ENCODE peak calls at places on chromosomes 13 and 19, in five cellular contexts. I is fibroblast of lung, D is kidney epithelial cell, G is cardiac fibroblast, F is thoracic aorta. C is an unnamed sample.

GRCh38 chr13:104586010-104586746 is 1520.0 kb upstream of the SLC10A2 start:
- DNase-seq in I (peak; percentile 95), G (peak; percentile 85), F (no peak), D (peak; percentile 37), C (no peak)

GRCh38 chr13:21427741-21428140 is 31.4 kb downstream of the ZDHHC20 start:
- DNase-seq in G (no peak), I (no peak), F (no peak), D (no peak), C (no peak)

GRCh38 chr19:7636691-7637373 is at the start of gene STXBP2:
- DNase-seq in D (no peak), F (no peak), I (no peak), G (peak; percentile 46), C (no peak)

GRCh38 chr19:32649751-32650150 is 25.2 kb downstream of the ANKRD27 start:
- DNase-seq in I (no peak), F (no peak), G (no peak), D (no peak), C (no peak)

GRCh38 chr13:109468123-109468522 is 318.3 kb downstream of the IRS2 start:
- DNase-seq in G (no peak), F (no peak), I (no peak), D (peak; percentile 14), C (no peak)

GRCh38 chr19:6947745-6948144 is 60.4 kb downstream of the ADGRE1 start:
- DNase-seq in F (no peak), I (peak; percentile 2), G (peak; percentile 32), D (no peak), C (peak; percentile 59)

GRCh38 chr19:27972291-27973040 is 1240.5 kb downstream of the UQCRFS1 start:
- DNase-seq in I (no peak), F (no peak), G (peak; percentile 7), D (peak; percentile 84), C (peak; percentile 74)

GRCh38 chr13:91133941-91134772 is 213.3 kb upstream of the MIR17HG start:
- DNase-seq in D (no peak), F (no peak), G (peak; percentile 76), I (peak; percentile 76), C (peak; percentile 44)

GRCh38 chr13:69108486-69108885 is 999.1 kb upstream of the ATXN8OS start:
- DNase-seq in F (no peak), I (no peak), G (no peak), D (no peak), C (no peak)

GRCh38 chr13:110641055-110642015 is 26.0 kb downstream of the NAXD start:
- DNase-seq in F (no peak), D (no peak), I (peak; percentile 39), G (peak; percentile 27), C (no peak)

GRCh38 chr13:77637583-77637982 is 59.9 kb upstream of the SLAIN1 start:
- DNase-seq in F (no peak), I (no peak), D (no peak), G (no peak), C (no peak)

GRCh38 chr19:51346742-51347141 is 4.8 kb upstream of the VSIG10L start:
- DNase-seq in D (no peak), F (no peak), I (no peak), G (no peak), C (no peak)

GRCh38 chr13:101218484-101218883 is 197.8 kb downstream of the NALCN start:
- DNase-seq in I (peak; percentile 12), G (no peak), F (no peak), D (no peak), C (no peak)

GRCh38 chr13:36998624-36999041 is 507 bp downstream of the ALG5 start:
- DNase-seq in I (no peak), D (no peak), F (no peak), G (no peak), C (peak; percentile 5)

GRCh38 chr13:110185696-110186095 is 121.3 kb downstream of the COL4A1 start:
- DNase-seq in I (no peak), F (no peak), D (no peak), G (no peak), C (peak; percentile 62)

GRCh38 chr19:5225486-5226345 is 114.9 kb downstream of the PTPRS start:
- DNase-seq in F (no peak), G (no peak), I (no peak), D (no peak), C (no peak)

GRCh38 chr19:46721269-46722003 is 4.5 kb upstream of the PRKD2 start:
- DNase-seq in F (no peak), D (no peak), I (no peak), G (no peak), C (no peak)

GRCh38 chr19:41351339-41352245 is 2.1 kb downstream of the TGFB1 start:
- DNase-seq in G (peak; percentile 63), F (no peak), D (no peak), I (no peak), C (peak; percentile 42)

GRCh38 chr13:98272549-98272948 is 95.5 kb upstream of the RNF113B start:
- DNase-seq in D (no peak), G (no peak), F (no peak), I (no peak), C (no peak)

GRCh38 chr13:32828711-32829110 is 187.5 kb upstream of the KL start:
- DNase-seq in I (no peak), G (no peak), D (no peak), F (no peak), C (no peak)

GRCh38 chr13:25768726-25769270 is 283.0 kb downstream of the SHISA2 start:
- DNase-seq in F (no peak), I (peak; percentile 79), D (no peak), G (peak; percentile 27), C (no peak)

GRCh38 chr19:28871099-28871725 is 341.7 kb downstream of the UQCRFS1 start:
- DNase-seq in I (no peak), D (no peak), F (no peak), G (no peak), C (no peak)

GRCh38 chr13:93416943-93417342 is 190.3 kb downstream of the GPC6 start:
- DNase-seq in D (no peak), F (no peak), G (no peak), I (no peak), C (no peak)

GRCh38 chr13:32142956-32143375 is 111.4 kb downstream of the FRY start:
- DNase-seq in D (peak; percentile 31), F (no peak), I (peak; percentile 36), G (peak; percentile 80), C (peak; percentile 90)

GRCh38 chr19:33784432-33784831 is 12.2 kb upstream of the KCTD15 start:
- DNase-seq in I (no peak), D (no peak), G (no peak), F (no peak), C (no peak)

GRCh38 chr13:97538193-97538592 is 104.2 kb downstream of the RAP2A start:
- DNase-seq in I (no peak), D (no peak), G (peak; percentile 71), F (no peak), C (no peak)

GRCh38 chr19:4326837-4327251 is 11.8 kb downstream of the STAP2 start:
- DNase-seq in I (no peak), G (no peak), D (no peak), F (no peak), C (no peak)

GRCh38 chr19:6664916-6665315 is 5.0 kb downstream of the TNFSF14 start:
- DNase-seq in F (no peak), I (no peak), G (no peak), D (no peak), C (no peak)

GRCh38 chr13:59946924-59947323 is 216.8 kb downstream of the DIAPH3 start:
- DNase-seq in G (peak; percentile 52), D (no peak), I (no peak), F (no peak), C (peak; percentile 72)

GRCh38 chr13:98033277-98034247 is 80.1 kb downstream of the IPO5 start:
- DNase-seq in G (peak; percentile 78), I (peak; percentile 61), F (no peak), D (peak; percentile 16), C (peak; percentile 81)

GRCh38 chr19:49801966-49802661 is 11.0 kb downstream of the FUZ start:
- DNase-seq in G (peak; percentile 93), I (peak; percentile 89), F (peak; percentile 75), D (peak; percentile 44), C (peak; percentile 84)
- TF ChIP-seq CTCF in G (peak; percentile 40), I (peak; percentile 48), F (no peak), D (peak; percentile 38), C (peak; percentile 49)

GRCh38 chr19:57578487-57579205 is at the start of gene ZNF416:
- DNase-seq in F (peak; percentile 96), I (peak; percentile 99), D (peak; percentile 94), G (peak; percentile 99), C (peak; percentile 98)

GRCh38 chr19:57570707-57571106 is 8.0 kb downstream of the ZNF416 start:
- DNase-seq in G (no peak), F (no peak), I (no peak), D (no peak), C (no peak)

GRCh38 chr19:57572415-57572947 is 6.2 kb downstream of the ZNF416 start:
- DNase-seq in I (no peak), D (no peak), F (no peak), G (no peak), C (no peak)

GRCh38 chr19:57576661-57577060 is 2.0 kb downstream of the ZNF416 start:
- DNase-seq in F (no peak), G (no peak), I (no peak), D (no peak), C (no peak)
- H3K4me3 ChIP-seq in F (no peak overlapping the region), G (no peak overlapping the region), I (no peak overlapping the region), D (no peak overlapping the region), C (no peak overlapping the region)

DNA sequence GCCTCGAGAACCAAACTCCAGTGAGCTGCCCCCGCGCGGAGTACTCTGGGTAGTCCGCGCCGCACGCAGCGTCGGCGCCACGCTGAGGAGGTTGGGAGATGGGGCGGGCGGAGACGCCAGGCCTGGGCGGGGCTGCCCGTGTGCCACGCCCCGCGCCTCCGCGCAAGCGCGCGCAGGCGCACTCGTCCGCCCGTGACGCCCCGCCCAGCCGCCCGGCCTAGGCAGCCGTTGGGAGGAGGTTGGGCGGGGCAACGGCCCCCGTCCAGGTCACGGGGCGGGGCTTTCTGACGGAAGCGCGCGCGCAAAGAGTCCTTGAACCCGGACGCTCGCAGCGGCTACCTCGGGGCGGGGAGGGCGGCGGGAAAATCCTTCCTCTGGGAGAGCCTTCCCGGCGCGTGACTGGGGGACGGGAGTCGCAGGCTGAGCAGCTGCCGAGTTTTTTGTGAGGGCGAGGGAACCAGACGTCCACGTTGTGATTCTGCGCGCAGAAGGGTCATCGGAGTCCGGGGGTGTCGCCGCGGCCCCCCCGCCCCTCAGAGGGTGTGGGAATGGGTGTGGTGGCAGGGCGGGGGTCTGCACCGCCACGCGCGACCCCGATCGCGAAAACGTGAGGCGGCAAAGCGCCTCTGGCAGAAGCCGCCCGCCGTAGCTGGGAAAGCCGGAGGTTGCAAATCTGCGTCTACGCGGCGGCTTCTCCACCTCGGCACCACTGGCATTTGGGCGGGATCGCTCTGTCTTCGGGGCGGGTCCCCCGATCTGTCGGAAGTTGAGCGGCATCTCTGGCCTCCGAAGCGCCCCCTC is at the start of gene MED26:
- DNase-seq in F (peak; percentile 78), G (peak; percentile 96), D (peak; percentile 59), I (peak; percentile 92), C (peak; percentile 91)
- TF ChIP-seq CTCF in F (no peak), G (no peak), D (no peak), I (no peak), C (no peak)

GRCh38 chr19:2458054-2458453 is 1.3 kb upstream of the LMNB2 start:
- DNase-seq in D (no peak), G (no peak), F (no peak), I (no peak), C (no peak)

GRCh38 chr19:2461751-2462634 is 5.2 kb upstream of the LMNB2 start:
- DNase-seq in G (peak; percentile 73), D (no peak), I (peak; percentile 49), F (no peak), C (peak; percentile 50)

GRCh38 chr19:2464389-2464788 is 7.6 kb upstream of the LMNB2 start:
- DNase-seq in D (no peak), G (no peak), F (no peak), I (no peak), C (no peak)

GRCh38 chr19:2460245-2460644 is 3.5 kb upstream of the LMNB2 start:
- DNase-seq in F (no peak), I (no peak), D (no peak), G (no peak), C (no peak)

GRCh38 chr19:2462635-2463421 is 6.1 kb upstream of the LMNB2 start:
- DNase-seq in D (no peak), I (peak; percentile 96), G (peak; percentile 98), F (peak; percentile 38), C (peak; percentile 99)
- H3K4me3 ChIP-seq in D (peak overlapping the region; percentile 64), I (peak overlapping the region; percentile 80), G (peak overlapping the region; percentile 84), F (peak overlapping the region; percentile 74), C (peak overlapping the region; percentile 80)